ENCODE peak calls at places on chromosomes 12 and 14, in five cellular contexts. N is NCI-H1105, S is A673, T is COR-L47, O is RWPE1. Y is an unnamed sample.

GRCh38 chr12:26740348-26740747 is 92.6 kb downstream of the ITPR2 start:
- DNase-seq in N (no peak), S (no peak), T (no peak), O (no peak), Y (no peak)

GRCh38 chr14:38252066-38252710 is 3.7 kb downstream of the CLEC14A start:
- DNase-seq in N (no peak), S (no peak), T (no peak), O (no peak), Y (no peak)

GRCh38 chr12:113474635-113475436 is 3.2 kb upstream of the LHX5 start:
- DNase-seq in N (no peak), S (no peak), T (no peak), O (no peak), Y (no peak)

GRCh38 chr12:12715459-12716150 is 1.6 kb upstream of the CDKN1B start:
- DNase-seq in N (peak), S (no peak), T (no peak), O (no peak), Y (no peak)

GRCh38 chr12:62744551-62744950 is 190.4 kb downstream of the PPM1H start:
- DNase-seq in N (no peak), S (no peak), T (no peak), O (no peak), Y (no peak)

GRCh38 chr12:122395319-122395718 is 27.1 kb downstream of the CLIP1 start:
- DNase-seq in N (no peak), S (no peak), T (no peak), O (peak), Y (no peak)

GRCh38 chr12:93005928-93006654 is 77.0 kb upstream of the EEA1 start:
- DNase-seq in N (no peak), S (no peak), T (no peak), O (no peak), Y (no peak)

GRCh38 chr14:60179296-60179924 is 14.2 kb upstream of the DHRS7 start:
- DNase-seq in N (no peak), S (no peak), T (no peak), O (peak), Y (no peak)

GRCh38 chr14:77122555-77123125 is 19.0 kb downstream of the ZDHHC22 start:
- DNase-seq in N (no peak), S (no peak), T (no peak), O (no peak), Y (no peak)

GRCh38 chr12:26789731-26790644 is 43.0 kb downstream of the ITPR2 start:
- DNase-seq in N (no peak), S (no peak), T (no peak), O (no peak), Y (no peak)

GRCh38 chr14:65478596-65478995 is 66.1 kb downstream of the FUT8 start:
- DNase-seq in N (peak), S (peak), T (peak), O (peak), Y (no peak)

GRCh38 chr14:81589381-81590065 is 55.9 kb upstream of the SEL1L start:
- DNase-seq in N (no peak), S (no peak), T (no peak), O (no peak), Y (no peak)

Y was measured in NCI-H446.